ENCODE peak calls at places on chromosome 14, in six cellular contexts. B, E, H, O, Z and J are unnamed samples.

GRCh38 chr14:68470361-68470760 is 322.5 kb downstream of the ZFP36L1 start:
- DNase-seq in B (no peak), E (no peak), H (no peak), O (no peak), Z (no peak), J (no peak)

GRCh38 chr14:69154779-69155178 is 1.9 kb upstream of the DCAF5 start:
- DNase-seq in B (no peak), E (peak), H (no peak), O (peak), Z (no peak), J (no peak)

GRCh38 chr14:99773496-99774203 is 19.6 kb upstream of the EML1 start:
- DNase-seq in B (no peak), E (no peak), H (peak), O (no peak), Z (no peak), J (no peak)

GRCh38 chr14:89268514-89268913 is 148.5 kb downstream of the FOXN3 start:
- DNase-seq in B (no peak), E (no peak), H (no peak), O (no peak), Z (no peak), J (no peak)

GRCh38 chr14:80977103-80977728 is 21.8 kb downstream of the TSHR start:
- DNase-seq in B (no peak), E (no peak), H (no peak), O (no peak), Z (no peak), J (no peak)

GRCh38 chr14:57464013-57464730 is 29.5 kb downstream of the CCDC198 start:
- DNase-seq in B (no peak), E (no peak), H (no peak), O (no peak), Z (no peak), J (no peak)

GRCh38 chr14:68786491-68787234 is 6.2 kb downstream of the ZFP36L1 start:
- DNase-seq in B (no peak), E (peak), H (no peak), O (peak), Z (no peak), J (no peak)

GRCh38 chr14:92382677-92383076 is 59.7 kb downstream of the SLC24A4 start:
- DNase-seq in B (no peak), E (peak), H (no peak), O (no peak), Z (peak), J (no peak)

GRCh38 chr14:37329189-37330001 is 131.7 kb downstream of the MIPOL1 start:
- DNase-seq in B (no peak), E (no peak), H (no peak), O (no peak), Z (no peak), J (no peak)

GRCh38 chr14:73663548-73664212 is 18.9 kb downstream of the DNAL1 start:
- DNase-seq in B (no peak), E (no peak), H (no peak), O (no peak), Z (no peak), J (no peak)

GRCh38 chr14:105196228-105196960 is 15.3 kb upstream of the NUDT14 start:
- DNase-seq in B (peak), E (no peak), H (no peak), O (no peak), Z (no peak), J (peak)

GRCh38 chr14:100305446-100306255 is 593 bp downstream of the SLC25A29 start:
- DNase-seq in B (peak), E (no peak), H (peak), O (no peak), Z (peak), J (peak)

GRCh38 chr14:51552768-51553426 is 98.8 kb upstream of the FRMD6 start:
- DNase-seq in B (peak), E (no peak), H (peak), O (no peak), Z (peak), J (no peak)

GRCh38 chr14:74574706-74575105 is 37.3 kb downstream of the LTBP2 start:
- DNase-seq in B (no peak), E (no peak), H (no peak), O (no peak), Z (no peak), J (no peak)

DNA sequence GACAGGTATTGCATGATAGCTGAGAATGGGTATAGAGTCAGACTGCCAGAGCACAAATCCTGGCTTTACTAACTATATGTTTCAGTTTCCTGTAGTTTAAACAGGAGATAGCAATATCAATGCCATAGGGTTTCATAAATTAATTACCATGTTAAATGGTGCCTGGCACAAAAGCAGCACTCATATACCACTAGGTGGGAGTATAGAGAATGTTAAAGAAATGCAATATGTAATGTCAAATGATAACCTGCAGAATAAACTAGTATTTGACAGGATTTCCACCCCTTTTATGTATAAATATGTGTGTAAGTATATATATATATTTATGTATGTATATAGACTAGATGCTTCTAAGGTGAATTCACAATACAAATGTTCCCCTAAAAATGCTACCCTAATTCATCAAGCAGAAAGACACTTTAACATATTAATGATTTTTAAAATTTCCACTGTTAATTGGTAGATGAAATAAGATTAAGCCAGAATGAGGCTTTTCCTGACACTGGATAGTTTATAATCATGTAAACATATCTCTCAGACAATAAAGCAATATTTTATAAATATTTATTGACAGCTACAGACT is 8.6 kb downstream of the WDR89 start:
- DNase-seq in B (no peak), E (peak), H (peak), O (no peak), Z (no peak), J (no peak)
- TF ChIP-seq CTCF in B (peak), E (peak), H (peak), O (peak), Z (peak), J (peak)

GRCh38 chr14:23528555-23528954 is 23.0 kb downstream of the ZFHX2 start:
- DNase-seq in B (no peak), E (no peak), H (peak), O (no peak), Z (peak), J (no peak)
- TF ChIP-seq CTCF in B (no peak), E (peak), H (peak), O (peak), Z (no peak), J (no peak)

DNA sequence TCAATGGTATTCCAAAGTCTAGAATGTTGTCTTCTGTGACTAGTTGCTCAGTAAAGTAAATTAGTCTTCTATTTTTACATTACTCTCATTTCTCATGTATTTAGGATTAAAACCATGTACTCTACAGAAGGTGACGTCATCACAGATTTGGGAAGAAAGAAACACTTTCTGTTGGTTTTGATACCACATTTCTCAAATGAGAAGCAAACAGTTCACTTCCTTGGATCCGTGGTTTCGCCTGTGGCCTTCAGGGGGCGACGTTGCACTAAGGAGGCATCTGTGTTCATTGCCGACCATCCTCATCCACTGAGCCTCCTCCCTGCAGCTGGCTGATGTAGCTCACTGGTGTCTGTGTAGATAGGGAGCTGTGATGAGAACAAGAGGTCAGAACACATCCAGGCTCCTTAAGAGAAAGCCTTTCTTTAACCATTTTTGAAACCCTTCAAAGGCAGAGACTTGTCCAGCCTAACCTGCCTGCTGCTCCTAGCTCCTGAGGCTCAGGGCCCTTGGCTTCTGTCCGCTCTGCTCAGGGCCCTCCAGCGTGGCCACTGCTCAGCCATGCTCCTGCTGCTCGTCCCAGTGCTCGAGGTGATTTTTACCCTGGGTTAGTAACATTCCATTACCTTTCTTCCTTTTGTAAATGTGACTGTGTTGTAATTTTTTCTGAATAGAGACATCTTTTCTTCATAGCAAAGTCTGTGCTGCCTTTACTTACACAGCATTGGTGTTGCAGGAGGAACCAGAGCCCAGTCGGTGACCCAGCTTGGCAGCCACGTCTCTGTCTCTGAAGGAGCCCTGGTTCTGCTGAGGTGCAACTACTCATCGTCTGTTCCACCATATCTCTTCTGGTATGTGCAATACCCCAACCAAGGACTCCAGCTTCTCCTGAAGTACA is 220.6 kb upstream of the OR4E1 start:
- DNase-seq in B (no peak), E (no peak), H (no peak), O (no peak), Z (peak), J (no peak)
- TF ChIP-seq CTCF in B (no peak), E (peak), H (peak), O (no peak), Z (peak), J (peak)

DNA sequence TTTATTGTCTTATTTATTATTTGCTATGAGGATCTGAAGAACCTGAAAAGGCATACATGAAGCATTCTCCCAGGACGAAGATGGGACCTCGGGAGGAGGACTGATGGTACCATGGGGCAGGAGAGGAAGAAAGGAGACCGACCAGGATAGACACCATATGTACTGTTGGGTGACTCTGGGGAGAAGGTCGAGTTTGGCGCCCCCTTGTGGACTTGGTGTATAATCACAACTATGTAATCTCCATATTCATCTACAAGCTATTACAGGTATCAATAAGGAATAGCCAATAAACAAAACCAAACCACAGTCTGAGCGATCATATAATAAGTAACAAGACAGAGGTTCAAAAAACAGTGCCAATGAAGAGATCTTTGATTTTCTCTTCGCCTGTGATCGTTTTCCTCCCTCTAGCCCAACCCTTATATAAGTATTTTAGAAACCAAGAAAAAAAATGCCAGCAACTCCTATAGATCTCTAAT is 139.1 kb downstream of the SPTSSA start:
- DNase-seq in B (peak), E (peak), H (peak), O (no peak), Z (peak), J (peak)
- TF ChIP-seq CTCF in B (peak), E (peak), H (peak), O (peak), Z (peak), J (peak)

DNA sequence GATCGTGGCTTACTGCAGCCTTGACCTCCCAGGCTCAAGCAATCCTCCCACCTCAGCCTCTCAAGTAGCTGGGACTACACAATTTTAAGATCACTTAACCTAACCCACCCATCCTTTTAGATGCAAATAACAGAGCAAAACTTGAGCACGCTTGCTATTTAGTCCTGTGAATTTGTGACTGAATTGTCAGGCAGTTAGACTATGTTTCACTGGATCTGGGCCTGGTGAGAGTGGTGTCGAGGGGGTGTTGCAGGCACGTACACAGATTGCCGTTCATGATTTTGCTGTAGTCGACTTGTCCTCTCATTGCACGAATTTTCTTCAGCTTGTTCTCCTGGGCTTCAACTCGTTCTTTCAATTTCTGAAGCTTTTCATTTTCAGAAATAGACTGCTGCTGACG is 38.2 kb downstream of the ZFYVE21 start:
- DNase-seq in B (no peak), E (no peak), H (no peak), O (no peak), Z (no peak), J (no peak)
- TF ChIP-seq CTCF in B (no peak), E (no peak), H (no peak), O (no peak), Z (no peak), J (no peak)

DNA sequence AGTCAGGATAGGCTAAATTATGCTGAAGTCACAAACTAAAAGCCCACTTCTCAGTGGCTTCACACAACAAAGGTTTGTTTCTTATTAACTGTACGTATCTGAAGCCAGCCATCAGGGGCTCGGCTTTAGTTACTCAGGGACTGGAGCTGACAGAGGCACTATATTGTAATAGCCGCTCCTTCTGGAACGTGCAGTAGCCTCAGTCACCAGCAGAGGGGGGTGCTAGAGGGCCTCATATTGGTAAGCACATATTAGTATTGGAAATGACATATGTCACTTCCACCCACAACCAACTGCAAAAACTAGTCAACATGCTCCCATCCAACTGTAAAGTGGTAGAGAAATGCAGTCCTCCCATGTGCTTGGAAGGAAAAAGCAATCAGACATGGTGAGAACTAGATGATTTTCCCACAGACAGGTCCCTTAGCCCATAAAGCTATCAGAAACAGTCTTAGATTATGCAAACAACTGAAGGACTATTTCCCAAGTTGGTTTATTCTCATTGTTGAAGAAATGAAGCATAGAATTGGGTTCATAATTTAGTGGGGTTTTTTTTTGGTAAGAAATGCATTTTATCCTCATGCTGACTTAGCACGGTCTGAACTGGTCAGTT is 183.6 kb upstream of the G2E3 start:
- DNase-seq in B (peak), E (peak), H (peak), O (peak), Z (peak), J (peak)
- TF ChIP-seq CTCF in B (peak), E (peak), H (peak), O (peak), Z (peak), J (peak)